ENCODE peak calls at places on chromosome 9, in four cellular contexts. J is nephron progenitor cell, Z is AG09319, V is endothelial cell. D is an unnamed sample.
A peak's percentile ranks its signal among the peaks of the same experiment; 100 is the strongest.

GRCh38 chr9:96073531-96074284 is 198.2 kb downstream of the ERCC6L2 start:
- DNase-seq in V (no peak), Z (no peak), J (no peak), D (no peak)

GRCh38 chr9:128416014-128416413 is 4.6 kb upstream of the CERCAM start:
- DNase-seq in J (no peak), Z (no peak), V (no peak), D (no peak)

GRCh38 chr9:34985311-34985899 is 4.1 kb upstream of the DNAJB5 start:
- DNase-seq in J (peak; percentile 81), V (peak; percentile 81), Z (no peak), D (peak; percentile 31)

GRCh38 chr9:113220467-113221002 is 542 bp downstream of the FKBP15 start:
- DNase-seq in J (no peak), V (peak; percentile 3), Z (no peak), D (peak; percentile 22)

GRCh38 chr9:29214702-29215248 is 1641.5 kb upstream of the C9orf72 start:
- DNase-seq in J (peak; percentile 49), Z (no peak), V (peak; percentile 12), D (no peak)

GRCh38 chr9:17824191-17824926 is 245.5 kb downstream of the SH3GL2 start:
- DNase-seq in Z (no peak), V (no peak), J (no peak), D (no peak)

GRCh38 chr9:107489687-107490605 is at the start of gene KLF4:
- DNase-seq in V (peak; percentile 85), Z (peak; percentile 94), J (peak; percentile 90), D (peak; percentile 41)

GRCh38 chr9:31030741-31031202 is 1353.7 kb upstream of the ACO1 start:
- DNase-seq in V (no peak), Z (no peak), J (no peak), D (no peak)

GRCh38 chr9:2874001-2874750 is 30.3 kb upstream of the PUM3 start:
- DNase-seq in Z (no peak), J (no peak), V (no peak), D (no peak)

GRCh38 chr9:21590058-21590996 is 108.2 kb upstream of the IFNE start:
- DNase-seq in Z (no peak), V (no peak), J (no peak), D (no peak)

GRCh38 chr9:108377382-108377781 is 478.4 kb downstream of the ACTL7B start:
- DNase-seq in J (no peak), V (no peak), Z (no peak), D (no peak)

GRCh38 chr9:98086461-98086860 is 29.9 kb downstream of the NANS start:
- DNase-seq in J (no peak), V (no peak), Z (no peak), D (no peak)

GRCh38 chr9:78239506-78239905 is 3.6 kb downstream of the CEP78 start:
- DNase-seq in Z (no peak), V (no peak), J (peak; percentile 27), D (no peak)

GRCh38 chr9:81826541-81826906 is 101.7 kb upstream of the SPATA31D4 start:
- DNase-seq in J (no peak), Z (no peak), V (no peak), D (no peak)

GRCh38 chr9:112790231-112790774 is 39.7 kb downstream of the SNX30 start:
- DNase-seq in Z (no peak), J (no peak), V (no peak), D (no peak)

GRCh38 chr9:124286292-124286931 is 28.7 kb downstream of the NEK6 start:
- DNase-seq in V (no peak), J (no peak), Z (peak; percentile 75), D (peak; percentile 41)

GRCh38 chr9:108245331-108245730 is 610.5 kb downstream of the ACTL7B start:
- DNase-seq in V (no peak), J (no peak), Z (no peak), D (no peak)

GRCh38 chr9:36486454-36486932 is 86.2 kb upstream of the MELK start:
- DNase-seq in J (peak; percentile 30), Z (no peak), V (peak; percentile 18), D (peak; percentile 17)

GRCh38 chr9:86668488-86668887 is 278.8 kb downstream of the GAS1 start:
- DNase-seq in Z (no peak), J (no peak), V (no peak), D (no peak)

GRCh38 chr9:26243722-26244121 is 565.5 kb upstream of the TUSC1 start:
- DNase-seq in J (no peak), Z (no peak), V (no peak), D (no peak)

GRCh38 chr9:124527781-124528180 is 20.6 kb upstream of the NR5A1 start:
- DNase-seq in V (no peak), J (no peak), Z (no peak), D (no peak)

GRCh38 chr9:132973166-132973565 is 5.3 kb upstream of the GFI1B start:
- DNase-seq in J (no peak), Z (no peak), V (no peak), D (no peak)

GRCh38 chr9:124625084-124625483 is 117.9 kb upstream of the NR5A1 start:
- DNase-seq in Z (no peak), V (no peak), J (no peak), D (peak; percentile 25)

GRCh38 chr9:76759726-76760125 is 4.5 kb upstream of the PCA3 start:
- DNase-seq in V (no peak), J (no peak), Z (no peak), D (no peak)

GRCh38 chr9:87269296-87269695 is 228.4 kb upstream of the DAPK1 start:
- DNase-seq in Z (no peak), V (no peak), J (no peak), D (no peak)

GRCh38 chr9:127418037-127418471 is 6.1 kb upstream of the ZNF79 start:
- DNase-seq in Z (no peak), J (peak; percentile 32), V (peak; percentile 67), D (peak; percentile 43)

GRCh38 chr9:70438341-70438924 is 24.0 kb upstream of the KLF9 start:
- DNase-seq in J (no peak), Z (no peak), V (peak; percentile 10), D (no peak)

GRCh38 chr9:101235105-101235866 is 149.5 kb downstream of the BAAT start:
- DNase-seq in V (peak; percentile 8), Z (no peak), J (no peak), D (no peak)

GRCh38 chr9:92706218-92706940 is 36.4 kb upstream of the IPPK start:
- DNase-seq in Z (no peak), J (no peak), V (peak; percentile 60), D (no peak)

GRCh38 chr9:3906437-3907213 is 380.8 kb upstream of the RFX3 start:
- DNase-seq in V (no peak), J (no peak), Z (peak; percentile 52), D (no peak)

GRCh38 chr9:117044241-117044640 is 357.1 kb downstream of the TRIM32 start:
- DNase-seq in J (peak; percentile 36), Z (no peak), V (peak; percentile 3), D (no peak)

GRCh38 chr9:114350636-114351396 is 21.1 kb downstream of the ORM2 start:
- DNase-seq in Z (no peak), V (no peak), J (no peak), D (no peak)

GRCh38 chr9:16341176-16341575 is 529.3 kb downstream of the BNC2 start:
- DNase-seq in V (no peak), J (no peak), Z (no peak), D (no peak)

GRCh38 chr9:79665383-79665782 is 93.6 kb downstream of the TLE4 start:
- DNase-seq in V (no peak), Z (no peak), J (no peak), D (no peak)

GRCh38 chr9:114462791-114463190 is 42.5 kb downstream of the WHRN start:
- DNase-seq in J (no peak), Z (no peak), V (no peak), D (no peak)

GRCh38 chr9:94782367-94783120 is 56.0 kb downstream of the AOPEP start:
- DNase-seq in J (no peak), Z (peak; percentile 69), V (no peak), D (no peak)

GRCh38 chr9:4666042-4666699 is at the start of gene SPATA6L:
- DNase-seq in Z (no peak), J (peak; percentile 54), V (peak; percentile 63), D (peak; percentile 24)

GRCh38 chr9:89592963-89593775 is 11.6 kb upstream of the GADD45G start:
- DNase-seq in V (peak; percentile 33), Z (peak; percentile 31), J (peak; percentile 57), D (no peak)
- TF ChIP-seq CTCF in V (no peak), Z (peak; percentile 33), J (peak; percentile 18), D (no peak)

DNA sequence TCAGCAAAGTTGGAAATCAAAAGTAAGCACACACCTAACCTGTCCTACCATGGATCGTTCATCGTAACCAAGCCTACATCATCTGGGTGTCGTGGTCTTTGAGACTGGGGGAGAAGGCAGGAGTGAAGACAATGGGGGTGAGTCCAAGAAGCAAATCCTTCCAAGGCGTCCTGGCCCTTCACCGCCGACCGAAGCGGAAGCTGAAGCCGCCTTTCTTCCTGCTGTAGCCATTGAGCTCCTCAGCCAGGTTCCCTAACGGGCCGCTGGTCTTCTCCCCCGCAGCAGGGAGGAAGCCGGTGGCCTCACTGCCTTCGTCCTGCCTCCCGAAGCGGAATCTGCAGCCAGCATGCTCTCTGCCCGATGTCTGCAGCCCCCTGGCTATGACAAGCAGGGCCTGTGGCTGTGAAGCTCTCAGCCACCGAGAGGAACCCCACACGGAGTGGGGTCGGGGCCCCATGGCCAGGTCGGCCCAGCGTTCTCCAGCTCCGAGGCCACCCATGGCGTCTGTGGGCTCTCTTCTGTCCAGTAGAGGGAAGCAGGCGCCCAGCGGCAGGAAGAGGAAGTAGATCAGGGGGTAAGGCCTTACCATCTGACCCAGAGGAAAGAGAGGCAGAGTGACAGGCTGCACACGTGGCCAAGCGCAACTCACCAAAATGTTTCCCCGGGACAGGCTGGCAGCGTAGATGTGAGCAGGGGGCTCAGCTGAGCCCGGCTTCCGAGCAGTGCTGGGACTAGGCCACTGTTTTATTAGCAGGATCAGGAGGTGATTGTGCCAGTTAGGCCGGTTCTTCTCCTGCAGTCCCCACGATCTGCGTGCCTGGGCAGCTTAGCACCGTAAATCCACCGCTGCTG is 3.1 kb downstream of the QRFP start:
- DNase-seq in Z (no peak), V (peak; percentile 41), J (peak; percentile 57), D (no peak)
- TF ChIP-seq CTCF in Z (no peak), V (no peak), J (peak; percentile 35), D (no peak)

DNA sequence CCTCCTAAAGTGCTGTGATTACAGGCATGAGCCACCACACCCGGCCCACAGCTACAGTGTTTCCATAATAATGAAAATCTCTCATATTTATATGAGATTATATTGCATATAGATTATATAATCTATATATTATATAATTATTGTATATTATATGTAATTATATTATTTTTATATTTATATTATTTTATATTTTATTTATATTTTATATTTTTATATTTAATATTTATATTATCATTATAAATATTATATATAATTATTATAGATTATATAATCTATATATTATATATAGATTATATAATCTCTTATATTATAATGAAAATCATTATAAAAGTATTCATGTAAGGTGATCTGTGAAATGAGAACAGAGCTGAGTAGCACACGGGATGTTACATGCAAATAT is 11.5 kb downstream of the ANKRD18B start:
- DNase-seq in V (no peak), J (no peak), Z (no peak), D (no peak)
- TF ChIP-seq CTCF in V (no peak), J (no peak), Z (no peak), D (no peak)

DNA sequence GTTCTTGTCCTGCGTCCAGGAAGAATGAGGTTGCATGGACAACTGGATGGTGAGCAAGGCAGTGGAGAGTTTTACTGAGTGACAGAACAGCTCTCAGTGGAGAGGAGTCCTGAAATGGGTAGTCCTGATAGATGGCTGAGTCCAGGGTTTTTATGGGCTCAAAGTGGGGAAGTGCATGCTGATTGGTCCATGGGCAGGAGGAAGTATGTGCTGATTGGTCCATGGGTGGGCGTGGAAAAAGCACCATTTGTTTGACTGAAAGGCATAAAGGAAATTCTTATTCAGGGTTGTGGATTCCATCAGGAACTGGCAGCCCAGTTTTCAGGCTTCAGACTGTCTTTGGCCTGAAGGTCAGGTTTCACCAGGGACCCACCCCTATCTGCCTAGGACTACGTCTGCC is 10.6 kb downstream of the FSD1L start:
- DNase-seq in Z (no peak), V (no peak), J (no peak), D (no peak)
- TF ChIP-seq CTCF in Z (no peak), V (no peak), J (no peak), D (no peak)

GRCh38 chr9:110429453-110429852 is 91.8 kb upstream of the TXNDC8 start:
- DNase-seq in V (no peak), Z (no peak), J (no peak), D (no peak)
- TF ChIP-seq CTCF in V (no peak), Z (peak; percentile 2), J (no peak), D (no peak)

D was measured in natural killer cell.